ENCODE peak calls at places on chromosomes 2 and 18, in eight cellular contexts. One of them, this sample, is unnamed.

GRCh38 chr18:11850821-11851155 is 425 bp upstream of the CHMP1B start:
- DNase-seq in activated effector memory CD4-positive, alpha-beta T cell treated with anti-CD3 and anti-CD28 coated beads, Interleukin-2, amount 50 U/mL, for 16 hours: no peak
- DNase-seq in left cardiac atrium: no peak
- DNase-seq in T follicular helper cell: no peak
- DNase-seq in NCI-H2081: peak; percentile 56
- DNase-seq in colonic mucosa: no peak
- DNase-seq in GM12865: no peak
- DNase-seq in stomach: no peak
- DNase-seq in this sample: no peak

GRCh38 chr2:240303896-240304745 is 131.3 kb upstream of the GPC1 start:
- DNase-seq in GM12865: no peak
- DNase-seq in NCI-H2081: no peak
- DNase-seq in stomach: no peak
- DNase-seq in T follicular helper cell: no peak
- DNase-seq in activated effector memory CD4-positive, alpha-beta T cell treated with anti-CD3 and anti-CD28 coated beads, Interleukin-2, amount 50 U/mL, for 16 hours: peak; percentile 37
- DNase-seq in left cardiac atrium: no peak
- DNase-seq in colonic mucosa: no peak
- DNase-seq in this sample: no peak

GRCh38 chr2:60544059-60544458 is 9.4 kb downstream of the BCL11A start:
- DNase-seq in T follicular helper cell: no peak
- DNase-seq in GM12865: no peak
- DNase-seq in colonic mucosa: no peak
- DNase-seq in activated effector memory CD4-positive, alpha-beta T cell treated with anti-CD3 and anti-CD28 coated beads, Interleukin-2, amount 50 U/mL, for 16 hours: no peak
- DNase-seq in stomach: no peak
- DNase-seq in NCI-H2081: no peak
- DNase-seq in left cardiac atrium: no peak
- DNase-seq in this sample: no peak

GRCh38 chr2:237459741-237460174 is 27.3 kb upstream of the MLPH start:
- DNase-seq in stomach: no peak
- DNase-seq in activated effector memory CD4-positive, alpha-beta T cell treated with anti-CD3 and anti-CD28 coated beads, Interleukin-2, amount 50 U/mL, for 16 hours: no peak
- DNase-seq in left cardiac atrium: no peak
- DNase-seq in T follicular helper cell: no peak
- DNase-seq in colonic mucosa: no peak
- DNase-seq in NCI-H2081: no peak
- DNase-seq in GM12865: no peak
- DNase-seq in this sample: no peak

GRCh38 chr18:48889115-48889941 is 61.4 kb downstream of the SMAD7 start:
- DNase-seq in colonic mucosa: no peak
- DNase-seq in NCI-H2081: no peak
- DNase-seq in stomach: peak; percentile 35
- DNase-seq in T follicular helper cell: no peak
- DNase-seq in activated effector memory CD4-positive, alpha-beta T cell treated with anti-CD3 and anti-CD28 coated beads, Interleukin-2, amount 50 U/mL, for 16 hours: peak; percentile 54
- DNase-seq in left cardiac atrium: peak; percentile 79
- DNase-seq in GM12865: no peak
- DNase-seq in this sample: no peak

GRCh38 chr18:7616661-7617060 is 49.5 kb downstream of the PTPRM start:
- DNase-seq in NCI-H2081: no peak
- DNase-seq in stomach: no peak
- DNase-seq in GM12865: no peak
- DNase-seq in activated effector memory CD4-positive, alpha-beta T cell treated with anti-CD3 and anti-CD28 coated beads, Interleukin-2, amount 50 U/mL, for 16 hours: no peak
- DNase-seq in T follicular helper cell: no peak
- DNase-seq in left cardiac atrium: peak; percentile 48
- DNase-seq in colonic mucosa: no peak
- DNase-seq in this sample: no peak

GRCh38 chr18:37742436-37742835 is 176.8 kb upstream of the CELF4 start:
- DNase-seq in left cardiac atrium: no peak
- DNase-seq in GM12865: no peak
- DNase-seq in activated effector memory CD4-positive, alpha-beta T cell treated with anti-CD3 and anti-CD28 coated beads, Interleukin-2, amount 50 U/mL, for 16 hours: no peak
- DNase-seq in colonic mucosa: no peak
- DNase-seq in stomach: no peak
- DNase-seq in NCI-H2081: peak; percentile 38
- DNase-seq in T follicular helper cell: no peak
- DNase-seq in this sample: no peak

GRCh38 chr2:33018271-33018670 is 71.5 kb downstream of the LTBP1 start:
- DNase-seq in colonic mucosa: no peak
- DNase-seq in left cardiac atrium: no peak
- DNase-seq in NCI-H2081: no peak
- DNase-seq in activated effector memory CD4-positive, alpha-beta T cell treated with anti-CD3 and anti-CD28 coated beads, Interleukin-2, amount 50 U/mL, for 16 hours: no peak
- DNase-seq in GM12865: no peak
- DNase-seq in stomach: no peak
- DNase-seq in T follicular helper cell: no peak
- DNase-seq in this sample: no peak